ENCODE peak calls at places on chromosomes 6 and 20, in six cellular contexts. V is Panc1, W is heart left ventricle, U is AG09309, L is brain microvascular endothelial cell, M is vagina. H is an unnamed sample.

GRCh38 chr6:126983779-126984178 is 134.7 kb upstream of the RSPO3 start:
- DNase-seq in V (no peak), W (no peak), U (no peak), L (no peak), M (no peak), H (no peak)

GRCh38 chr20:14451458-14451857 is 114.0 kb upstream of the FLRT3 start:
- DNase-seq in V (no peak), W (no peak), U (no peak), L (no peak), M (no peak), H (no peak)

GRCh38 chr6:144377586-144377985 is 92.5 kb downstream of the UTRN start:
- DNase-seq in V (no peak), W (no peak), U (peak; percentile 60), L (peak; percentile 58), M (no peak), H (no peak)

GRCh38 chr20:34045930-34046329 is 52.2 kb downstream of the RALY start:
- DNase-seq in V (no peak), W (no peak), U (no peak), L (no peak), M (no peak), H (no peak)

GRCh38 chr20:50520222-50520877 is 10.2 kb downstream of the PTPN1 start:
- DNase-seq in V (no peak), W (no peak), U (no peak), L (no peak), M (no peak), H (no peak)

GRCh38 chr6:41170547-41171160 is 7.7 kb upstream of the TREM2 start:
- DNase-seq in V (no peak), W (no peak), U (no peak), L (no peak), M (peak; percentile 79), H (no peak)

GRCh38 chr6:22108199-22108598 is 188.6 kb downstream of the PRL start:
- DNase-seq in V (no peak), W (no peak), U (no peak), L (peak; percentile 9), M (no peak), H (no peak)

GRCh38 chr6:11536795-11537194 is 754 bp upstream of the TMEM170B start:
- DNase-seq in V (no peak), W (no peak), U (no peak), L (no peak), M (no peak), H (no peak)

GRCh38 chr6:24458937-24459336 is 30.4 kb downstream of the GPLD1 start:
- DNase-seq in V (no peak), W (no peak), U (no peak), L (no peak), M (no peak), H (no peak)

GRCh38 chr20:51749674-51750036 is 18.5 kb downstream of the ATP9A start:
- DNase-seq in V (peak; percentile 79), W (no peak), U (no peak), L (peak; percentile 42), M (no peak), H (no peak)

GRCh38 chr6:6825986-6826901 is 237.7 kb downstream of the LY86 start:
- DNase-seq in V (no peak), W (peak; percentile 58), U (no peak), L (no peak), M (peak; percentile 95), H (no peak)

GRCh38 chr6:33914519-33915120 is 110.8 kb upstream of the MLN start:
- DNase-seq in V (no peak), W (peak; percentile 28), U (no peak), L (no peak), M (no peak), H (no peak)

GRCh38 chr6:79188885-79189505 is 45.5 kb downstream of the HMGN3 start:
- DNase-seq in V (no peak), W (no peak), U (no peak), L (no peak), M (no peak), H (peak; percentile 26)

GRCh38 chr6:80586242-80586641 is 479.8 kb downstream of the BCKDHB start:
- DNase-seq in V (no peak), W (no peak), U (no peak), L (no peak), M (no peak), H (no peak)

GRCh38 chr6:33595001-33595846 is 15.1 kb upstream of the BAK1 start:
- DNase-seq in V (no peak), W (no peak), U (no peak), L (no peak), M (no peak), H (no peak)

GRCh38 chr20:51800769-51801219 is 1.5 kb downstream of the SALL4 start:
- DNase-seq in V (no peak), W (no peak), U (no peak), L (no peak), M (no peak), H (no peak)

GRCh38 chr6:52995913-52996685 is 1.0 kb upstream of the GSTA4 start:
- DNase-seq in V (peak; percentile 89), W (peak; percentile 44), U (peak; percentile 53), L (peak; percentile 18), M (no peak), H (peak; percentile 59)

GRCh38 chr6:41625442-41625841 is 12.8 kb upstream of the MDFI start:
- DNase-seq in V (no peak), W (peak; percentile 59), U (no peak), L (no peak), M (no peak), H (no peak)

GRCh38 chr6:149223934-149224333 is 93.6 kb upstream of the TAB2 start:
- DNase-seq in V (no peak), W (no peak), U (no peak), L (no peak), M (no peak), H (no peak)

GRCh38 chr20:4491643-4492042 is 230.1 kb upstream of the PRND start:
- DNase-seq in V (no peak), W (no peak), U (no peak), L (no peak), M (no peak), H (no peak)

GRCh38 chr6:167093922-167094432 is 28.9 kb upstream of the CCR6 start:
- DNase-seq in V (no peak), W (peak; percentile 24), U (no peak), L (no peak), M (peak; percentile 70), H (no peak)

GRCh38 chr6:167093406-167093921 is 29.4 kb upstream of the CCR6 start:
- DNase-seq in V (no peak), W (no peak), U (no peak), L (no peak), M (peak; percentile 52), H (no peak)

GRCh38 chr6:167095888-167096287 is 27.0 kb upstream of the CCR6 start:
- DNase-seq in V (no peak), W (no peak), U (no peak), L (no peak), M (peak; percentile 79), H (no peak)

GRCh38 chr6:167094820-167095637 is 27.9 kb upstream of the CCR6 start:
- DNase-seq in V (no peak), W (no peak), U (no peak), L (no peak), M (peak; percentile 22), H (no peak)

GRCh38 chr6:167094436-167094819 is 28.5 kb upstream of the CCR6 start:
- DNase-seq in V (no peak), W (no peak), U (no peak), L (peak; percentile 5), M (peak; percentile 74), H (no peak)
- H3K4me3 ChIP-seq in V (no peak overlapping the region), W (peak overlapping the region; percentile 9), U (no peak overlapping the region), L (no peak overlapping the region), M (no peak overlapping the region), H (no peak overlapping the region)

GRCh38 chr20:59561614-59562277 is 42.6 kb upstream of the PHACTR3 start:
- DNase-seq in V (no peak), W (no peak), U (no peak), L (no peak), M (no peak), H (no peak)

GRCh38 chr20:59561228-59561605 is 43.1 kb upstream of the PHACTR3 start:
- DNase-seq in V (no peak), W (no peak), U (no peak), L (no peak), M (no peak), H (no peak)

GRCh38 chr20:59559863-59560262 is 44.5 kb upstream of the PHACTR3 start:
- DNase-seq in V (no peak), W (no peak), U (no peak), L (no peak), M (no peak), H (no peak)

GRCh38 chr20:59559024-59559817 is 45.1 kb upstream of the PHACTR3 start:
- DNase-seq in V (no peak), W (no peak), U (no peak), L (no peak), M (no peak), H (no peak)

GRCh38 chr20:59560588-59561227 is 43.6 kb upstream of the PHACTR3 start:
- DNase-seq in V (no peak), W (no peak), U (no peak), L (peak; percentile 14), M (no peak), H (no peak)
- TF ChIP-seq CTCF in V (peak; percentile 81), W (peak; percentile 49), U (peak; percentile 59), L (peak; percentile 24), M (no peak), H (peak; percentile 37)

GRCh38 chr6:9979996-9980395 is 434.9 kb downstream of the TFAP2A start:
- DNase-seq in V (no peak), W (no peak), U (no peak), L (no peak), M (no peak), H (no peak)

GRCh38 chr6:9986273-9986672 is 428.6 kb downstream of the TFAP2A start:
- DNase-seq in V (no peak), W (no peak), U (no peak), L (no peak), M (no peak), H (no peak)

GRCh38 chr6:9984607-9985006 is 430.3 kb downstream of the TFAP2A start:
- DNase-seq in V (no peak), W (no peak), U (no peak), L (no peak), M (no peak), H (no peak)
- H3K4me3 ChIP-seq in V (no peak overlapping the region), W (no peak overlapping the region), U (no peak overlapping the region), L (no peak overlapping the region), M (no peak overlapping the region), H (no peak overlapping the region)

DNA sequence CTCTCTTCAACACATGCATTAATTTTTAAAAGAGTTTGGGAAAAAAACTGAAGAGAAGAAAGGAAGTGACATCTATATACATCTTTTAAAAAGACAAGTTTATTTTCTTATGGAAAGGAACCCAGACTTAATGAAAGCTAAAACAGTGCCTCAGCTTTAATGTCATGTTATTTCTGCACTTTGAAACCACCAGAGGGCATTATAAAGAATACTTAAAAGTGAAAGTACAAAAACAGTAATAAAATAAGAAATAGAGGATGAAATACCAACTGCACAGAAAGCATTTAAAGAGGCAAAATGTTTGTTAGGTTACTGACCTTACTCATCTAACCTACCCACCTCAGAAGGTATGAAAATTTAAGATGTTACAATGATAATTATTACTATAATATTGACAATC is 98.8 kb downstream of the HUS1B start:
- DNase-seq in V (no peak), W (no peak), U (no peak), L (no peak), M (no peak), H (no peak)
- TF ChIP-seq CTCF in V (peak; percentile 30), W (no peak), U (no peak), L (no peak), M (no peak), H (peak; percentile 33)

GRCh38 chr6:2191390-2191740 is 54.0 kb downstream of the GMDS start:
- DNase-seq in V (no peak), W (no peak), U (no peak), L (no peak), M (no peak), H (no peak)
- H3K4me3 ChIP-seq in V (no peak overlapping the region), W (no peak overlapping the region), U (no peak overlapping the region), L (no peak overlapping the region), M (no peak overlapping the region), H (no peak overlapping the region)

GRCh38 chr6:2524090-2524489 is 226.6 kb downstream of the MYLK4 start:
- DNase-seq in V (no peak), W (no peak), U (no peak), L (no peak), M (peak; percentile 74), H (no peak)
- TF ChIP-seq CTCF in V (peak; percentile 55), W (no peak), U (peak; percentile 32), L (peak; percentile 59), M (no peak), H (peak; percentile 40)

H was measured in retinal pigment epithelial cell.